ENCODE peak calls at places on chromosomes 1 and 21, in four cellular contexts. S is T-cell, N is AG09309, V is fibroblast of pulmonary artery. H is an unnamed sample.
A peak's percentile ranks its signal among the peaks of the same experiment; 100 is the strongest.

GRCh38 chr1:244414543-244414942 is 37.2 kb downstream of the ADSS2 start:
- DNase-seq in S (no peak), N (peak; percentile 49), V (peak; percentile 81), H (no peak)

GRCh38 chr1:211739671-211740411 is 64.4 kb upstream of the NEK2 start:
- DNase-seq in S (no peak), N (no peak), V (no peak), H (peak; percentile 29)

GRCh38 chr1:225437710-225438437 is 10.0 kb upstream of the LBR start:
- DNase-seq in S (no peak), N (no peak), V (peak; percentile 67), H (no peak)

GRCh38 chr1:8598783-8599182 is 218.7 kb downstream of the RERE start:
- DNase-seq in S (no peak), N (no peak), V (peak; percentile 13), H (no peak)

GRCh38 chr1:78225153-78225552 is 179.4 kb downstream of the GIPC2 start:
- DNase-seq in S (no peak), N (no peak), V (no peak), H (no peak)

GRCh38 chr1:235090406-235091069 is 38.1 kb downstream of the TOMM20 start:
- DNase-seq in S (no peak), N (no peak), V (peak; percentile 49), H (no peak)

GRCh38 chr1:78005755-78006154 is 1.0 kb downstream of the DNAJB4 start:
- DNase-seq in S (no peak), N (peak; percentile 77), V (peak; percentile 96), H (peak; percentile 13)

GRCh38 chr1:238401138-238401537 is 510.4 kb upstream of the ZP4 start:
- DNase-seq in S (no peak), N (no peak), V (no peak), H (no peak)

GRCh38 chr1:222090103-222090502 is 348.2 kb upstream of the DUSP10 start:
- DNase-seq in S (no peak), N (peak; percentile 25), V (no peak), H (no peak)

GRCh38 chr1:197391303-197392226 is 123.5 kb downstream of the CRB1 start:
- DNase-seq in S (no peak), N (no peak), V (peak; percentile 13), H (peak; percentile 77)

GRCh38 chr21:27580276-27580675 is 613.4 kb upstream of the ADAMTS5 start:
- DNase-seq in S (no peak), N (no peak), V (peak; percentile 26), H (no peak)

GRCh38 chr1:34840426-34840825 is 19.1 kb downstream of the SMIM12 start:
- DNase-seq in S (no peak), N (no peak), V (no peak), H (no peak)

GRCh38 chr1:211375286-211375818 is 48.7 kb downstream of the TRAF5 start:
- DNase-seq in S (no peak), N (no peak), V (no peak), H (no peak)

GRCh38 chr1:230379462-230379861 is 46.7 kb downstream of the PGBD5 start:
- DNase-seq in S (no peak), N (no peak), V (no peak), H (no peak)

GRCh38 chr1:243598433-243598832 is 251.6 kb downstream of the AKT3 start:
- DNase-seq in S (no peak), N (peak; percentile 29), V (peak; percentile 93), H (peak; percentile 35)

GRCh38 chr1:208851376-208851775 is 607.2 kb upstream of the PLXNA2 start:
- DNase-seq in S (no peak), N (no peak), V (no peak), H (no peak)

GRCh38 chr1:234221601-234222000 is 151.7 kb upstream of the COA6 start:
- DNase-seq in S (no peak), N (no peak), V (no peak), H (no peak)